ENCODE peak calls at places on chromosomes 7 and 10, in four cellular contexts. D is CD4-positive, alpha-beta memory T cell; X is esophagus squamous epithelium; B is mesendoderm. T is an unnamed sample.

GRCh38 chr7:24700446-24701044 is 56.7 kb downstream of the GSDME start:
- DNase-seq in D (no peak), X (no peak), B (peak; percentile 58), T (no peak)

GRCh38 chr7:84913731-84914130 is 273.1 kb downstream of the SEMA3D start:
- DNase-seq in D (no peak), X (no peak), B (no peak), T (no peak)

GRCh38 chr7:158015403-158016116 is 572.1 kb downstream of the PTPRN2 start:
- DNase-seq in D (no peak), X (no peak), B (no peak), T (no peak)

GRCh38 chr7:17501461-17502208 is 203.2 kb downstream of the AHR start:
- DNase-seq in D (no peak), X (no peak), B (no peak), T (no peak)

GRCh38 chr7:155806096-155806871 is 6.0 kb downstream of the SHH start:
- DNase-seq in D (peak; percentile 42), X (no peak), B (peak; percentile 49), T (no peak)

GRCh38 chr7:47408675-47409074 is 173.2 kb downstream of the TNS3 start:
- DNase-seq in D (no peak), X (no peak), B (no peak), T (no peak)

GRCh38 chr7:44073664-44074348 is 8.4 kb upstream of the PGAM2 start:
- DNase-seq in D (no peak), X (peak; percentile 55), B (peak; percentile 68), T (no peak)

GRCh38 chr7:142771353-142771723 is 568 bp downstream of the PRSS2 start:
- DNase-seq in D (no peak), X (no peak), B (no peak), T (no peak)

GRCh38 chr7:155269766-155270585 is 27.7 kb upstream of the INSIG1 start:
- DNase-seq in D (no peak), X (no peak), B (no peak), T (no peak)

GRCh38 chr7:45000096-45001032 is at the start of gene CCM2:
- DNase-seq in D (peak; percentile 54), X (peak; percentile 54), B (peak; percentile 49), T (peak; percentile 55)

GRCh38 chr10:58508316-58508715 is 4.4 kb upstream of the BICC1 start:
- DNase-seq in D (no peak), X (no peak), B (no peak), T (no peak)